ENCODE peak calls at places on chromosomes 6 and 20, in five cellular contexts. H is sigmoid colon, E is ovary, P is neural progenitor cell, O is heart left ventricle. S is an unnamed sample.
A peak's percentile ranks its signal among the peaks of the same experiment; 100 is the strongest.

GRCh38 chr6:1394591-1395463 is 5.5 kb downstream of the FOXF2 start:
- DNase-seq in P (peak; percentile 62), O (no peak), E (no peak), H (no peak), S (no peak)

GRCh38 chr6:53437557-53438202 is 88.9 kb upstream of the ELOVL5 start:
- DNase-seq in P (peak; percentile 61), O (no peak), E (no peak), H (no peak), S (peak; percentile 60)

GRCh38 chr6:168956884-168957730 is 296.5 kb downstream of the THBS2 start:
- DNase-seq in P (peak; percentile 78), E (peak; percentile 67), H (peak; percentile 90), O (peak; percentile 64), S (peak; percentile 47)

GRCh38 chr6:4004249-4004648 is 74.7 kb downstream of the FAM217A start:
- DNase-seq in H (no peak), E (no peak), P (no peak), O (no peak), S (no peak)

GRCh38 chr6:83615025-83615999 is 93.6 kb downstream of the SNAP91 start:
- DNase-seq in P (peak; percentile 71), E (no peak), H (no peak), O (no peak), S (peak; percentile 1)

GRCh38 chr6:114055319-114055718 is 84.4 kb upstream of the HDAC2 start:
- DNase-seq in P (peak; percentile 9), E (no peak), H (no peak), O (no peak), S (no peak)

GRCh38 chr20:46209930-46210671 is 92.0 kb downstream of the CD40 start:
- DNase-seq in E (peak; percentile 70), P (no peak), H (no peak), O (peak; percentile 34), S (no peak)

GRCh38 chr20:63785646-63786255 is 45.3 kb downstream of the ZBTB46 start:
- DNase-seq in H (no peak), E (no peak), P (peak; percentile 46), O (no peak), S (no peak)

GRCh38 chr6:43929511-43929910 is 159.5 kb downstream of the VEGFA start:
- DNase-seq in P (no peak), H (peak; percentile 39), O (no peak), E (no peak), S (no peak)

GRCh38 chr6:9315966-9316650 is 880.8 kb upstream of the SLC35B3 start:
- DNase-seq in O (no peak), H (no peak), P (peak; percentile 33), E (no peak), S (no peak)

GRCh38 chr6:90790696-90791095 is 203.8 kb upstream of the MAP3K7 start:
- DNase-seq in E (no peak), O (no peak), P (no peak), H (no peak), S (peak; percentile 33)

GRCh38 chr20:54284928-54285704 is 77.2 kb downstream of the PFDN4 start:
- DNase-seq in P (no peak), H (no peak), O (no peak), E (no peak), S (no peak)

GRCh38 chr6:147769496-147770087 is 261.1 kb downstream of the SAMD5 start:
- DNase-seq in O (no peak), P (no peak), E (no peak), H (no peak), S (no peak)

GRCh38 chr20:63056236-63057132 is 49.7 kb upstream of the BHLHE23 start:
- DNase-seq in E (no peak), P (peak; percentile 82), O (peak; percentile 34), H (peak; percentile 63), S (no peak)

GRCh38 chr20:8305449-8305978 is 173.4 kb downstream of the PLCB1 start:
- DNase-seq in O (peak; percentile 51), E (no peak), H (no peak), P (peak; percentile 75), S (no peak)

GRCh38 chr6:81766482-81767069 is 14.1 kb upstream of the TENT5A start:
- DNase-seq in E (no peak), O (no peak), H (no peak), P (no peak), S (peak; percentile 81)
- H3K4me3 ChIP-seq in E (no peak overlapping the region), O (no peak overlapping the region), H (no peak overlapping the region), P (no peak overlapping the region), S (no peak overlapping the region)

GRCh38 chr6:109117346-109118035 is 22.2 kb downstream of the CEP57L1 start:
- DNase-seq in P (no peak), E (no peak), O (no peak), H (no peak), S (no peak)

GRCh38 chr6:109124219-109124618 is 28.9 kb downstream of the CEP57L1 start:
- DNase-seq in P (no peak), O (no peak), H (no peak), E (no peak), S (no peak)

GRCh38 chr6:109118955-109119354 is 23.6 kb downstream of the CEP57L1 start:
- DNase-seq in O (no peak), P (no peak), E (no peak), H (no peak), S (no peak)

GRCh38 chr6:109118337-109118736 is 23.0 kb downstream of the CEP57L1 start:
- DNase-seq in P (no peak), E (no peak), H (no peak), O (no peak), S (no peak)

DNA sequence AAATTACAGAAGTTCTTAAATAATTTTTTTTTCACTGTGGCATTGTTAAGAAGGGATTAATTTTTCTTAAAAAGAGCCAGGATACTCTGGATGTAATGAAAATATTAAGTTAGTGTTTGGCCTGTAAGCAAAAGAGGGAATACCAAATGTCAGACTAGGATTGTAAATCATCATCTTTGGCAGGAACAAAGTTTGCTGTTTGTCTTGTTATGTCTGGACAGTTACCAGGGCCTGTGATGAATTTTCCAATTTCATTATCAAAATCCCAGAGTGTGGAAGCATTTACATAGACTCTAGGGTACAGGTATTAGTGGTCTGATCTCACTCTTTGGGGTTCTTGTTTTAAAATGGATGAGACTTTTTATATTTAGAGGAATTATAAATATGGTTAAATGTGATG is 26.1 kb downstream of the CEP57L1 start:
- DNase-seq in H (no peak), E (no peak), O (no peak), P (no peak), S (no peak)
- H3K27ac ChIP-seq in H (no peak overlapping the region), E (no peak overlapping the region), O (peak overlapping the region; percentile 33), P (no peak overlapping the region), S (no peak overlapping the region)

GRCh38 chr6:38364775-38365174 is 275.0 kb downstream of the BTBD9 start:
- DNase-seq in E (no peak), O (no peak), P (no peak), H (no peak), S (no peak)

GRCh38 chr6:38367231-38367630 is 272.5 kb downstream of the BTBD9 start:
- DNase-seq in E (no peak), O (no peak), P (no peak), H (no peak), S (no peak)

DNA sequence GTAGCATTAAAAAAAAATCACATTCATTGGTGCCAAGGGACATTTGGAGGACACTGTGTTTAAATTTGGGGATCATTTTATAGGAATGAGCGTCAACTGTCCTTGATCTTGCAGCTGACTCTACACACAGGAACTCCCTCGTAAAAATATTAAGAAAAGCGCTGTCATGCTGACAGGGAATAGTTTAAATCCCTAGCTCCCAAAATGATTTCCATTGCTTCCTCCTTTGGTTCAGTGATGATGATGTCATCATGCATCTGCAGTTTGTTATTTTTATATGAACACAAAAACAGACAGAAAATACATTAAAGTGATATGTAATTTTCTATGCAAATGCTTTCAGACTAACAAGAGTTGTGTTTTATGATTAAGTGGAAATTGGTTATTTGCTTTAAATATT is 275.6 kb downstream of the BTBD9 start:
- DNase-seq in O (no peak), P (no peak), H (no peak), E (no peak), S (no peak)
- H3K4me3 ChIP-seq in O (no peak overlapping the region), P (no peak overlapping the region), H (no peak overlapping the region), E (no peak overlapping the region), S (no peak overlapping the region)

GRCh38 chr6:155240905-155241600 is 22.8 kb upstream of the CLDN20 start:
- DNase-seq in E (no peak), P (no peak), H (no peak), O (no peak), S (no peak)
- H3K27ac ChIP-seq in E (no peak overlapping the region), P (no peak overlapping the region), H (peak overlapping the region; percentile 70), O (no peak overlapping the region), S (no peak overlapping the region)

DNA sequence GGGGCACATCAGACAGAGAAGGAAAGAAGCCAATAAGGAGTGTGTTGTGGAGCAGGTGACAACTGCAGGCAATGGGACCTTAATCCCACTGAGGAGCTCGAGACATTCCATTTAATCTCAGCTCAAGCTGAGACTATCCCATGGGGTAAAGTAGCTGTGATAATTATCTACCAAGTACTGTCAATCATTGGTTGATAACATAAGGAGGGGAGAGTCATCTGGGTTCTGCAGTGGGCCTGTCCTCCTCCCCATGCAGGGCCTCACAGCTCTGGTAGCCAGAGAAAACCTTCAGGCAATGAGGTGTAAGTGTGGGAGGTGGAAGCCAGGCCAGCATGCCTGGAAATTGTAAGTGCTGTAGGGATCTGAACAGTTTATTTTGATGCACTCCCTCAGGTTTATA is 375.0 kb upstream of the ARID1B start:
- DNase-seq in H (no peak), O (no peak), E (no peak), P (no peak), S (no peak)
- H3K4me3 ChIP-seq in H (no peak overlapping the region), O (no peak overlapping the region), E (no peak overlapping the region), P (no peak overlapping the region), S (no peak overlapping the region)

DNA sequence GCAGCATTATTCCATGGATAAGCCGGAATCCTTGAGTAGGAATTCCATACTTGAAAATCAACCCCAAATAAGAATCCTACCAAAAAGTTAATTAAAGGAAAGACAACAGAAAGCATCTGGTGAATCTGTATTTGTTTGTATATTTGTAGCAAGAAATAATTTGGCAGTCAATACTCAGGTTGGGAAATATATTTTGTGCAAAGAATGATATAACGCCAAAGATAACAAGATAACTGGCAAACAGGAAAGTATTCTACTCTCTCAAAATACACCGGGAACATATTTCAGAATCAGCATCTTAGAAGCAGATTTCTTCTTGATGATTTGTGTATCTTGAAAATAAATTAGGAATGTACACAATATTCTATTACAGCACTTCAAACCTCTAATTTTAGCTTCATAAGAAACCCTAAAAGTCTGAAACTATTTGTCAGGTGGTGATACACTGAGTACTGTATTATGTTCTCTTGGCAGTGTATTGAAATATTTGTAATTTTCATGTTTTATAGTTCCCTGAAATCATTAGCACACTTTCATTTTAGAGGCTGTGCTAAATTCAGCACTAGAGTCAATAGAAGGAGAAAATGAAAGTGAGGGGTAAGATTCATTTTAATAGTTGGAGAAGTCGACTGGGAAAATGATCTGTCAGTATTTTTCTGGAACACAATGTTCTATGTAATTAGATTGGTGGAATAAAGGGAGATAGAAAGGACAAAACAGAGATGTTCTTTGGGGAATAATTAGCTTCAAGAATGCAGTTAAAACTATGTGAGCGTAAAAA is 879.7 kb upstream of the GJE1 start:
- DNase-seq in E (no peak), P (no peak), O (no peak), H (no peak), S (no peak)
- H3K27ac ChIP-seq in E (no peak overlapping the region), P (no peak overlapping the region), O (peak overlapping the region; percentile 73), H (peak overlapping the region; percentile 41), S (no peak overlapping the region)

DNA sequence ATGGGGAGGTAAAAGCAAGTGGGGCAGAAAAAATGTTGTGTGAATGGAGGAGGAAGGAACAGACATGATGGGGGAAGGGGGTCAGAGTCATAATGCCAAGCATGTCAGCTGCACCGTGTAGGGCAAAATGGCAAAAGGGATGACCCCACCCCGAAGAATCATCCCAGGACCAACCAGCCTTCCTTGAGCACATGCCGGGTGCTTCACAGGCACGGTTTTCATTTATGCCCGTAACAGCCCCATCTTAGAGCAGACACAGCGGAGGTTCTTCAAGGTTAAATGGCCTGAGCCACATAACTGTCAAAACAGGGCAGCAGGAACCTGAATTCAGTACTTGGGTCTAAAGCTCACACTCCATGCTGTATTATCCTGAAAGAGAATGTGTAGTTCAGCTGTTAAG is 322.2 kb downstream of the ZFAND3 start:
- DNase-seq in P (no peak), H (no peak), E (no peak), O (no peak), S (no peak)
- H3K4me3 ChIP-seq in P (no peak overlapping the region), H (no peak overlapping the region), E (no peak overlapping the region), O (no peak overlapping the region), S (no peak overlapping the region)

S was measured in AG04450.